ENCODE peak calls at places on chromosomes 12 and 14, in four cellular contexts. One of them, this sample, is unnamed.
A peak's percentile ranks its signal among the peaks of the same experiment; 100 is the strongest.

GRCh38 chr14:23172096-23172495 is 11.4 kb downstream of the SLC7A8 start:
- DNase-seq in H1: no peak
- DNase-seq in IMR-90: no peak
- DNase-seq in mesendoderm: no peak
- DNase-seq in this sample: no peak

GRCh38 chr12:94405378-94406116 is 54.1 kb downstream of the CEP83 start:
- DNase-seq in H1: no peak
- DNase-seq in IMR-90: no peak
- DNase-seq in mesendoderm: no peak
- DNase-seq in this sample: no peak

GRCh38 chr14:101944451-101944850 is 19.9 kb upstream of the DYNC1H1 start:
- DNase-seq in H1: no peak
- DNase-seq in IMR-90: no peak
- DNase-seq in mesendoderm: no peak
- DNase-seq in this sample: no peak

GRCh38 chr12:99911076-99911475 is 73.7 kb downstream of the ANKS1B start:
- DNase-seq in H1: no peak
- DNase-seq in IMR-90: peak; percentile 89
- DNase-seq in mesendoderm: peak; percentile 35
- DNase-seq in this sample: no peak

GRCh38 chr14:73717998-73718741 is 4.0 kb upstream of the PNMA1 start:
- DNase-seq in H1: no peak
- DNase-seq in IMR-90: peak; percentile 76
- DNase-seq in mesendoderm: peak; percentile 83
- DNase-seq in this sample: peak; percentile 70

GRCh38 chr12:32493282-32493681 is 93.9 kb downstream of the FGD4 start:
- DNase-seq in H1: no peak
- DNase-seq in IMR-90: no peak
- DNase-seq in mesendoderm: peak; percentile 30
- DNase-seq in this sample: no peak

GRCh38 chr12:2944401-2945047 is 14.7 kb upstream of the TEAD4 start:
- DNase-seq in H1: peak; percentile 71
- DNase-seq in IMR-90: peak; percentile 19
- DNase-seq in mesendoderm: peak; percentile 75
- DNase-seq in this sample: peak; percentile 94

GRCh38 chr12:124673881-124674617 is 106.6 kb upstream of the NCOR2 start:
- DNase-seq in H1: no peak
- DNase-seq in IMR-90: no peak
- DNase-seq in mesendoderm: no peak
- DNase-seq in this sample: no peak

GRCh38 chr14:54003064-54003463 is 46.4 kb upstream of the BMP4 start:
- DNase-seq in H1: no peak
- DNase-seq in IMR-90: peak; percentile 16
- DNase-seq in mesendoderm: no peak
- DNase-seq in this sample: no peak

GRCh38 chr12:118238888-118239287 is 103.0 kb downstream of the PEBP1 start:
- DNase-seq in H1: no peak
- DNase-seq in IMR-90: no peak
- DNase-seq in mesendoderm: no peak
- DNase-seq in this sample: no peak

GRCh38 chr12:70252832-70253231 is 9.6 kb downstream of the CNOT2 start:
- DNase-seq in H1: no peak
- DNase-seq in IMR-90: peak; percentile 59
- DNase-seq in mesendoderm: no peak
- DNase-seq in this sample: no peak

GRCh38 chr14:105158804-105159203 is 9.8 kb downstream of the JAG2 start:
- DNase-seq in H1: no peak
- DNase-seq in IMR-90: no peak
- DNase-seq in mesendoderm: no peak
- DNase-seq in this sample: no peak

GRCh38 chr12:15706010-15706676 is 83.0 kb downstream of the EPS8 start:
- DNase-seq in H1: no peak
- DNase-seq in IMR-90: no peak
- DNase-seq in mesendoderm: peak; percentile 45
- DNase-seq in this sample: peak; percentile 71

GRCh38 chr14:68683326-68683725 is 109.5 kb downstream of the ZFP36L1 start:
- DNase-seq in H1: no peak
- DNase-seq in IMR-90: peak; percentile 24
- DNase-seq in mesendoderm: no peak
- DNase-seq in this sample: no peak
- H4K8ac ChIP-seq in H1: peak overlapping the region; percentile 9
- H4K8ac ChIP-seq in IMR-90: peak overlapping the region; percentile 90
- H4K8ac ChIP-seq in mesendoderm: no peak overlapping the region
- H4K8ac ChIP-seq in this sample: no peak overlapping the region

DNA sequence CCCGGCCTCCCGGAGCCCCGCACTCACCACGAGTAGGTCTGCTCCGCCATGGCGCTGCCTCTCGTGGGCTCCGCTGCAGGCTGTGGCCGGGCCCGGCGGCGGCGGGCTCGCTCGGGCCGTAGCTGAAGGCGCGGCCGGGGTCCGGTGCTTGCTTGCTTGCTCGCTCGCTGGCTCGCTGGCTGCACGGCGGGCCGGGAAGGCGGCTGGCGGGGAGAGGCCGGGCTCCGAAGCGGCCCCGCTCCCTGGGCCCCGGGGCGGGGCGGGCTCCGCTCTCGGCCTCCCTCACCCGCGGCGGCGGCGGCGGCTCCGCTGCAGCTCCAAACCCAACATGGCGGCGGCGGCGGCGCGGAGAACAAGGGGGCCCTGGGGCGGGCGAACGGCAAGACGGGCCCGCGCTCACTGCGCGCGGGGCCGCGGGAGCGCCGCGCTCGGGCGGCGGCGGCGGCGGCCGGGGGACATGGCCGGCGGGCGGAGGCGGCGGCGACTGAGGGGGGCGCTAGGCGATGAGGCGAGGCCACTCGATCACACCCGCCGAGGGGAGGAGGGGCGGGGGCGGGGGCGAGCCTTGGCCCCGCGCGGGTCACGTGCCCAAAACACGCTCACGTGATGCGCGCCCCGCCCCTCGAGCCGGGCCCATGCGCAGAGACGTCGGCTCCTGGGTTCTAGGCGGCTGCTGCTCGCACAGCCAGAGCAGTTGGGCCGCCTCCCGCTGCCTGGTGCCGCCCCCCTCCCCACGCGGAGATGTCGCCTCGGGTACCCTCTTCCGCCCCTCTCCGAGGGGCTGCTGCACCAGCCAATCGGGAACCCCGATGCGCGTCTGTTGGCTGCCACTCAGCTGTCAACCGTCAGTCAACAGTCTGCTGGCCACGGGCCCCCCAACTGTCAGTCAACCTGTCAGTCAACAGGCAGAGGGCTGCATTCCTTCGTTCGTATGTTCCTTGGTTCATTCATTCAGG is at the start of gene SPPL3:
- DNase-seq in H1: peak; percentile 60
- DNase-seq in IMR-90: peak; percentile 73
- DNase-seq in mesendoderm: peak; percentile 95
- DNase-seq in this sample: peak; percentile 97
- H2BK120ac ChIP-seq in H1: no peak within 1 kb of the TSS
- H2BK120ac ChIP-seq in IMR-90: no peak within 1 kb of the TSS
- H2BK120ac ChIP-seq in mesendoderm: no peak within 1 kb of the TSS
- H2BK120ac ChIP-seq in this sample: no peak within 1 kb of the TSS

GRCh38 chr12:42394429-42394828 is 68.5 kb downstream of the PPHLN1 start:
- DNase-seq in H1: no peak
- DNase-seq in IMR-90: no peak
- DNase-seq in mesendoderm: no peak
- DNase-seq in this sample: no peak

DNA sequence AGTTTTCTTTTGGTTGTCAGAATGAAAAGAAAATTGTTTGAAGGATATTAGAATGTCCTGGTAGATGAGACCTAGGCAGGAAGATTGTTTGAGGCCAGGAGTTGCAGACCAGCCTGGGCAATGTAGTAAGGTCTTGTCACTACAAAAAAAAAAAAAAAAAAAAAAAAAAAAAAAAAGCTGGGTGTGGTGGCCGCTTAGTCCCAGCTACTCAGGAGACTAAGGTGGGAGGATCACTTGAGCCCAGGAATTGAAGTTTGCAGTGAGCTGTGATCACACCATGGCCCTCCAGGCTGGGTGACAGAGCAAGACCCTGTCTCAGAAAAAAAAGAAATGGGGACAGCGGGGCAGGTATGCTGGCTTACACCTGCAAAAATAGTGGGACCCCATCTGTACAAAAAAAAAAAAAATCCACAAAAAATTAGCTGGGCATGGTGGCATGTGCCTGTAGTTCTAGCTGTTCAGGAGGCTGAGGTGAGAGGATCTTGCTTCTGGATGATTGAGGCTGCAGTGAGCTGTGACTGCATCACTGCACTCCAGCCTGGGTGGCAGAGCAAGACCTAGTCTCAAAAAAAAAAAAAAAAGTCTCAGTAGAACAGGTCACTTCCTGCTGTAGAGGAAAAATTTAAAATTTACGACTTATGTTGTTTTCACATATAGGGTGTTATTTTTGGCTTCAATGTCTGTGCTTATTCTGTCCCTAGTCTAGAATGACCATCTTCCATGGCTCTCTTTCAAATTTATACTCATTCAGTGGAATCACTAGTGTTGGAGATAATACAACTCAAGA is 70.7 kb downstream of the PPHLN1 start:
- DNase-seq in H1: no peak
- DNase-seq in IMR-90: no peak
- DNase-seq in mesendoderm: no peak
- DNase-seq in this sample: no peak
- H4K5ac ChIP-seq in H1: no peak overlapping the region
- H4K5ac ChIP-seq in IMR-90: no peak overlapping the region
- H4K5ac ChIP-seq in mesendoderm: no peak overlapping the region
- H4K5ac ChIP-seq in this sample: no peak overlapping the region

GRCh38 chr14:99971929-99972747 is 93.1 kb upstream of the EVL start:
- DNase-seq in H1: no peak
- DNase-seq in IMR-90: peak; percentile 21
- DNase-seq in mesendoderm: no peak
- DNase-seq in this sample: no peak

GRCh38 chr14:99968931-99969330 is 96.3 kb upstream of the EVL start:
- DNase-seq in H1: no peak
- DNase-seq in IMR-90: peak; percentile 44
- DNase-seq in mesendoderm: no peak
- DNase-seq in this sample: no peak

GRCh38 chr14:99969673-99970322 is 95.4 kb upstream of the EVL start:
- DNase-seq in H1: no peak
- DNase-seq in IMR-90: no peak
- DNase-seq in mesendoderm: no peak
- DNase-seq in this sample: no peak

GRCh38 chr14:99972748-99973466 is 92.3 kb upstream of the EVL start:
- DNase-seq in H1: no peak
- DNase-seq in IMR-90: no peak
- DNase-seq in mesendoderm: no peak
- DNase-seq in this sample: no peak

GRCh38 chr14:99971087-99971928 is 93.9 kb upstream of the EVL start:
- DNase-seq in H1: peak; percentile 49
- DNase-seq in IMR-90: peak; percentile 80
- DNase-seq in mesendoderm: peak; percentile 94
- DNase-seq in this sample: peak; percentile 86
- H4K8ac ChIP-seq in H1: peak overlapping the region; percentile 93
- H4K8ac ChIP-seq in IMR-90: peak overlapping the region; percentile 56
- H4K8ac ChIP-seq in mesendoderm: peak overlapping the region; percentile 94
- H4K8ac ChIP-seq in this sample: no peak overlapping the region

GRCh38 chr12:49895773-49896172 is 7.9 kb downstream of the FAIM2 start:
- DNase-seq in H1: no peak
- DNase-seq in IMR-90: no peak
- DNase-seq in mesendoderm: no peak
- DNase-seq in this sample: no peak

GRCh38 chr12:49894754-49895153 is 8.9 kb downstream of the FAIM2 start:
- DNase-seq in H1: no peak
- DNase-seq in IMR-90: no peak
- DNase-seq in mesendoderm: no peak
- DNase-seq in this sample: no peak

GRCh38 chr12:49892084-49892731 is 11.5 kb downstream of the FAIM2 start:
- DNase-seq in H1: no peak
- DNase-seq in IMR-90: no peak
- DNase-seq in mesendoderm: no peak
- DNase-seq in this sample: no peak

GRCh38 chr12:49892732-49893317 is 10.9 kb downstream of the FAIM2 start:
- DNase-seq in H1: no peak
- DNase-seq in IMR-90: no peak
- DNase-seq in mesendoderm: no peak
- DNase-seq in this sample: no peak

GRCh38 chr12:49893753-49894752 is 9.6 kb downstream of the FAIM2 start:
- DNase-seq in H1: no peak
- DNase-seq in IMR-90: peak; percentile 19
- DNase-seq in mesendoderm: peak; percentile 74
- DNase-seq in this sample: no peak
- H2BK120ac ChIP-seq in H1: no peak overlapping the region
- H2BK120ac ChIP-seq in IMR-90: no peak overlapping the region
- H2BK120ac ChIP-seq in mesendoderm: no peak overlapping the region
- H2BK120ac ChIP-seq in this sample: no peak overlapping the region

GRCh38 chr14:43172899-43173548 is 1334.1 kb downstream of the FSCB start:
- DNase-seq in H1: no peak
- DNase-seq in IMR-90: no peak
- DNase-seq in mesendoderm: no peak
- DNase-seq in this sample: no peak
- H4K5ac ChIP-seq in H1: no peak overlapping the region
- H4K5ac ChIP-seq in IMR-90: no peak overlapping the region
- H4K5ac ChIP-seq in mesendoderm: no peak overlapping the region
- H4K5ac ChIP-seq in this sample: no peak overlapping the region

DNA sequence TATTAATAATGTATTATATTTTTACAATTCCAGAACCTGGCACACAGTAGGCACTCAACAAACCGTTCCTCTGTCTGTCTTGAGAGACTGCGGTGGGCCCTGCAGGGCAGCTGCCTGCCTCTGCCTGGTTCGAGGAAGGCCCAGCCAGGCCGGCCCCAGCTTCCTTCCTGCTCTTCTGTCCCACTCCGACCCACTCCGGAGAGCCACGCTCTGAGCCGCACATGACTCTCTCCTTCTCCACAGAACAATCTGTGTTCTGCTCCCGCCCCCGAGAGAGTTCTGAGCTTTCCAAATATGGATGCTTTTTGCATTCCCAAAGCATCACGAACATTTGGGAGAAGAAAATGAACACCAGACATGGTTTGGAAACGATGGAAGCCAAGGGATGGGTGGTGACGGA is 57.3 kb downstream of the TTC7B start:
- DNase-seq in H1: no peak
- DNase-seq in IMR-90: peak; percentile 4
- DNase-seq in mesendoderm: no peak
- DNase-seq in this sample: no peak
- H4K8ac ChIP-seq in H1: peak overlapping the region; percentile 75
- H4K8ac ChIP-seq in IMR-90: peak overlapping the region; percentile 100
- H4K8ac ChIP-seq in mesendoderm: no peak overlapping the region
- H4K8ac ChIP-seq in this sample: no peak overlapping the region

DNA sequence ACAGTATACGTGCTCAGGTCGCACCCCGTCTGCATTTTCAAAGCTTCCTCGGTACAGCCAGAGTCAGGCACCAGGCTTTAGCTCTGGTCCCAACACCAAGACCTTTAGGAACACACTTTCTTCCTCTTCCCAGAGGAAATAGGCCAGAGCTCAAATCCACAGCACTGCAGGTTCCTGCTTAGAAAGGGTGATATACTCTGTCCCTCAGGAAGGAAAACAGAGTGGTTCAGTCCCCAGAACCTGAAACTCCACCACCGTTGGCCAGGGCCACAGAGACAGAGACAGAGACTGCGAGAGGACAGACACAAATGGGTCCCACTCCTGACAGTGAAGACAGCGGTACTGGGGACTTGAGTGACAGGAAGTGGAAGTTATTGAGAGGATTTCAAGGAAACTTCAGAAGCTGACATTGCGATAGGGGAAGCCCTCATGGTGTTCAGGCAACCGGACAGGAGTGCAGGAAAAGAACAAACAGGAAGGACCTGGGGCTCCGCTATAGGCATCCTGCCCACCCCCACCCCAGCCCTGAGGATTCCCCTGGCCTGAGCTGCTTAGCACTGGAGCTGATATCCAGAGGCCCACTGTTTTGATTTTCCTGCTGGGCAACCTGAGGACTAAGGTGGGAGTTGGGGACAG is 5.5 kb upstream of the KRT8 start:
- DNase-seq in H1: no peak
- DNase-seq in IMR-90: no peak
- DNase-seq in mesendoderm: no peak
- DNase-seq in this sample: peak; percentile 30
- H2BK120ac ChIP-seq in H1: no peak overlapping the region
- H2BK120ac ChIP-seq in IMR-90: no peak overlapping the region
- H2BK120ac ChIP-seq in mesendoderm: no peak overlapping the region
- H2BK120ac ChIP-seq in this sample: no peak overlapping the region

GRCh38 chr12:5135126-5135525 is 91.4 kb downstream of the KCNA5 start:
- DNase-seq in H1: no peak
- DNase-seq in IMR-90: no peak
- DNase-seq in mesendoderm: no peak
- DNase-seq in this sample: no peak
- H4K5ac ChIP-seq in H1: no peak overlapping the region
- H4K5ac ChIP-seq in IMR-90: no peak overlapping the region
- H4K5ac ChIP-seq in mesendoderm: no peak overlapping the region
- H4K5ac ChIP-seq in this sample: no peak overlapping the region